ENCODE peak calls at places on chromosomes 3 and 15, in six cellular contexts. One of them, this sample, is unnamed.

GRCh38 chr3:190092250-190092649 is 28.4 kb downstream of the P3H2 start:
- DNase-seq in sciatic nerve: no peak
- DNase-seq in Daoy: peak; percentile 23
- DNase-seq in tibial artery: no peak
- DNase-seq in HuH-7: no peak
- DNase-seq in left lung: no peak
- DNase-seq in this sample: no peak

GRCh38 chr3:167031364-167032049 is 348.6 kb downstream of the ZBBX start:
- DNase-seq in sciatic nerve: no peak
- DNase-seq in Daoy: no peak
- DNase-seq in tibial artery: no peak
- DNase-seq in HuH-7: no peak
- DNase-seq in left lung: no peak
- DNase-seq in this sample: no peak

GRCh38 chr3:119597548-119598288 is at the start of gene PLA1A:
- DNase-seq in sciatic nerve: no peak
- DNase-seq in Daoy: no peak
- DNase-seq in tibial artery: no peak
- DNase-seq in HuH-7: peak; percentile 76
- DNase-seq in left lung: no peak
- DNase-seq in this sample: no peak

GRCh38 chr15:97986781-97987180 is 26.3 kb downstream of the ARRDC4 start:
- DNase-seq in sciatic nerve: no peak
- DNase-seq in Daoy: no peak
- DNase-seq in tibial artery: no peak
- DNase-seq in HuH-7: no peak
- DNase-seq in left lung: no peak
- DNase-seq in this sample: no peak

GRCh38 chr15:84872009-84872900 is 12.2 kb upstream of the SLC28A1 start:
- DNase-seq in sciatic nerve: no peak
- DNase-seq in Daoy: no peak
- DNase-seq in tibial artery: no peak
- DNase-seq in HuH-7: no peak
- DNase-seq in left lung: no peak
- DNase-seq in this sample: no peak

GRCh38 chr3:157782236-157782635 is 279.0 kb upstream of the VEPH1 start:
- DNase-seq in sciatic nerve: no peak
- DNase-seq in Daoy: peak; percentile 43
- DNase-seq in tibial artery: no peak
- DNase-seq in HuH-7: no peak
- DNase-seq in left lung: no peak
- DNase-seq in this sample: no peak

GRCh38 chr3:56782900-56783299 is 18.8 kb downstream of the ARHGEF3 start:
- DNase-seq in sciatic nerve: no peak
- DNase-seq in Daoy: no peak
- DNase-seq in tibial artery: no peak
- DNase-seq in HuH-7: no peak
- DNase-seq in left lung: no peak
- DNase-seq in this sample: no peak

GRCh38 chr3:148588291-148588690 is 109.4 kb upstream of the AGTR1 start:
- DNase-seq in sciatic nerve: no peak
- DNase-seq in Daoy: no peak
- DNase-seq in tibial artery: no peak
- DNase-seq in HuH-7: no peak
- DNase-seq in left lung: no peak
- DNase-seq in this sample: no peak

GRCh38 chr3:28067014-28067413 is 174.4 kb upstream of the CMC1 start:
- DNase-seq in sciatic nerve: no peak
- DNase-seq in Daoy: no peak
- DNase-seq in tibial artery: no peak
- DNase-seq in HuH-7: no peak
- DNase-seq in left lung: no peak
- DNase-seq in this sample: no peak